ENCODE peak calls at places on chromosomes 16 and 17, in seven cellular contexts. M is sigmoid colon, U is stomach, D is testis, A is right lobe of liver, X is uterus, L is breast epithelium. Z is an unnamed sample.

GRCh38 chr17:27407916-27408846 is 48.1 kb upstream of the KSR1 start:
- DNase-seq in L (no peak), A (no peak), U (peak; percentile 16), M (no peak), X (no peak), D (no peak), Z (no peak)

GRCh38 chr17:66764559-66764958 is 70.4 kb upstream of the CACNG5 start:
- DNase-seq in A (no peak), U (no peak), D (no peak), L (no peak), M (peak; percentile 19), X (no peak), Z (no peak)

GRCh38 chr16:69031877-69032301 is 73.6 kb upstream of the HAS3 start:
- DNase-seq in M (no peak), L (no peak), A (peak; percentile 53), X (no peak), D (no peak), U (peak; percentile 70), Z (no peak)

GRCh38 chr16:56606071-56606687 is 2.2 kb upstream of the MT2A start:
- DNase-seq in U (no peak), M (peak; percentile 85), D (no peak), X (peak; percentile 77), A (no peak), L (peak; percentile 61), Z (peak; percentile 27)

GRCh38 chr17:79621151-79621940 is 10.5 kb upstream of the RBFOX3 start:
- DNase-seq in A (peak; percentile 31), D (peak; percentile 6), L (no peak), U (no peak), X (peak; percentile 5), M (peak; percentile 35), Z (no peak)

GRCh38 chr17:13843862-13844640 is 225.3 kb upstream of the COX10 start:
- DNase-seq in M (no peak), L (no peak), A (no peak), X (no peak), U (no peak), D (no peak), Z (no peak)

GRCh38 chr17:19554393-19554792 is 20.7 kb downstream of the SLC47A1 start:
- DNase-seq in L (no peak), X (peak; percentile 46), D (peak; percentile 81), U (no peak), M (no peak), A (no peak), Z (no peak)

GRCh38 chr16:49560018-49560830 is 186.6 kb downstream of the C16orf78 start:
- DNase-seq in A (no peak), X (peak; percentile 41), U (no peak), D (peak; percentile 52), M (no peak), L (peak; percentile 43), Z (no peak)

GRCh38 chr16:73565925-73566324 is 518.0 kb upstream of the ZFHX3 start:
- DNase-seq in X (no peak), L (no peak), U (no peak), D (no peak), M (no peak), A (no peak), Z (no peak)

GRCh38 chr17:39700148-39700987 is 504 bp downstream of the ERBB2 start:
- DNase-seq in X (peak; percentile 34), U (no peak), M (no peak), A (no peak), L (no peak), D (no peak), Z (no peak)

GRCh38 chr17:72560303-72561247 is 439.8 kb downstream of the SOX9 start:
- DNase-seq in M (no peak), X (no peak), D (peak; percentile 53), L (no peak), U (peak; percentile 93), A (no peak), Z (peak; percentile 41)

GRCh38 chr17:15954222-15954621 is 9.3 kb downstream of the ADORA2B start:
- DNase-seq in U (no peak), M (peak; percentile 50), A (no peak), L (no peak), X (no peak), D (no peak), Z (no peak)

GRCh38 chr16:11252482-11252931 is 3.5 kb downstream of the SOCS1 start:
- DNase-seq in X (no peak), A (no peak), D (no peak), U (no peak), L (no peak), M (no peak), Z (no peak)

GRCh38 chr17:78725448-78726021 is 56.5 kb downstream of the CYTH1 start:
- DNase-seq in U (no peak), X (no peak), A (no peak), D (no peak), L (no peak), M (no peak), Z (no peak)

GRCh38 chr17:74454197-74455024 is 12.0 kb upstream of the CD300A start:
- DNase-seq in A (peak; percentile 87), M (peak; percentile 95), U (no peak), L (no peak), D (no peak), X (peak; percentile 92), Z (no peak)

GRCh38 chr17:38794221-38794620 is 5.1 kb downstream of the PIP4K2B start:
- DNase-seq in L (no peak), M (no peak), A (no peak), D (no peak), U (no peak), X (no peak), Z (no peak)

GRCh38 chr16:59886021-59886420 is 1151.9 kb upstream of the GOT2 start:
- DNase-seq in D (peak; percentile 30), X (peak; percentile 19), A (no peak), U (no peak), L (peak; percentile 58), M (peak; percentile 73), Z (no peak)

GRCh38 chr16:48432136-48432535 is 46.9 kb upstream of the SIAH1 start:
- DNase-seq in D (no peak), A (no peak), L (no peak), U (no peak), X (no peak), M (no peak), Z (no peak)

GRCh38 chr16:70437582-70438324 is 1.1 kb downstream of the ST3GAL2 start:
- DNase-seq in L (no peak), M (no peak), X (no peak), A (no peak), D (no peak), U (no peak), Z (peak; percentile 70)

GRCh38 chr16:1088295-1089170 is 7.5 kb downstream of the C1QTNF8 start:
- DNase-seq in M (no peak), U (peak; percentile 43), L (no peak), D (no peak), X (no peak), A (no peak), Z (no peak)

GRCh38 chr17:43393944-43394482 is 4.8 kb upstream of the ARL4D start:
- DNase-seq in D (peak; percentile 97), U (peak; percentile 95), X (peak; percentile 93), L (peak; percentile 92), M (peak; percentile 97), A (peak; percentile 80), Z (peak; percentile 85)
- TF ChIP-seq POLR2A in D (no peak), U (no peak), X (no peak), L (no peak), M (no peak), A (no peak), Z (no peak)

DNA sequence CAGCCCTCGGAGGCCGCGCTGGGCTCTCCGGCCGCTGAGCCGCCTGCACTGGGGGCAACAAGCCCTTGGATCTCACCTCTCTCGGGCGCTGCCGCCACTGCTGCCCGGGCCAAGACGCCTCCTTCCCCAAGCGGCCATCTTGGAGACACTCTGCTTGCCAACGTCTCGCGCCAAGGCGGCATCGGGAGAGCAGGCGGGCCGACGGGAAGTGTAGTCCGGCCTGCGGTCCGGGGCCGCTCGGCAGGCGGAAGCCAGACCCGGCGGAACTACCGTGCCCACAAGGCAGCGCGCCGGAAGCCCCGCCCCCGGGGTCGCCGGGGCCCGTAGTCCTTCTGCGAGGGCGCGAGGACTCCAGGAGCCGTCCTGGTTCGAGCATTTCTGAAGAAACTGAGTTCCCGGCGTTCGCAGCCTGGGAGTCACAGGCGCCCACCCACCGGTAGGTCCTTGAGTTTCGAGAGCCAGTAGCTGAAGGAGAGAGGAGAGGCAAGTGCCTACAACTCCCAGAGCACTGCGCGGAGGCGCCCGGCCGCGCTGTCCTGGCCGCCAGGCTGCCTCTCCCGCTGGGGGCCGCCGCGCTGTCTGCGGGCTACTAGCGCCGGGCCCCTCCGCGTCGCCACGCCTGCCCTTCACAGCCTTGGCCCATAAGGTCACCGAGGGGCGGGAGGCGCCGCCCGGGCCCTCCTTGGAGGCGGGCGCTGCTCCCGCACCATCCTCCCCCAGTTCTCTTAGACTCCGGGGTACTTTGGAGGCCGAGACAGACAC is at the start of gene TMEM11:
- DNase-seq in U (peak; percentile 96), M (peak; percentile 98), A (peak; percentile 98), D (peak; percentile 97), L (peak; percentile 94), X (peak; percentile 95), Z (peak; percentile 98)
- TF ChIP-seq POLR2A in U (peak; percentile 61), M (peak; percentile 51), A (peak; percentile 58), D (no peak), L (peak; percentile 54), X (peak; percentile 30), Z (peak; percentile 71)

GRCh38 chr17:17496189-17497064 is at the start of gene RASD1:
- DNase-seq in X (peak; percentile 91), U (peak; percentile 93), D (peak; percentile 93), A (peak; percentile 94), M (peak; percentile 96), L (peak; percentile 87), Z (peak; percentile 93)

GRCh38 chr17:17497065-17497844 is 1.1 kb upstream of the RASD1 start:
- DNase-seq in M (no peak), U (no peak), D (no peak), L (no peak), X (no peak), A (no peak), Z (no peak)

GRCh38 chr17:17498606-17499301 is 2.6 kb upstream of the RASD1 start:
- DNase-seq in U (no peak), X (no peak), L (no peak), A (peak; percentile 49), M (peak; percentile 60), D (no peak), Z (no peak)

GRCh38 chr17:17499402-17500145 is 3.4 kb upstream of the RASD1 start:
- DNase-seq in D (no peak), U (no peak), X (no peak), M (no peak), L (no peak), A (peak; percentile 49), Z (no peak)

DNA sequence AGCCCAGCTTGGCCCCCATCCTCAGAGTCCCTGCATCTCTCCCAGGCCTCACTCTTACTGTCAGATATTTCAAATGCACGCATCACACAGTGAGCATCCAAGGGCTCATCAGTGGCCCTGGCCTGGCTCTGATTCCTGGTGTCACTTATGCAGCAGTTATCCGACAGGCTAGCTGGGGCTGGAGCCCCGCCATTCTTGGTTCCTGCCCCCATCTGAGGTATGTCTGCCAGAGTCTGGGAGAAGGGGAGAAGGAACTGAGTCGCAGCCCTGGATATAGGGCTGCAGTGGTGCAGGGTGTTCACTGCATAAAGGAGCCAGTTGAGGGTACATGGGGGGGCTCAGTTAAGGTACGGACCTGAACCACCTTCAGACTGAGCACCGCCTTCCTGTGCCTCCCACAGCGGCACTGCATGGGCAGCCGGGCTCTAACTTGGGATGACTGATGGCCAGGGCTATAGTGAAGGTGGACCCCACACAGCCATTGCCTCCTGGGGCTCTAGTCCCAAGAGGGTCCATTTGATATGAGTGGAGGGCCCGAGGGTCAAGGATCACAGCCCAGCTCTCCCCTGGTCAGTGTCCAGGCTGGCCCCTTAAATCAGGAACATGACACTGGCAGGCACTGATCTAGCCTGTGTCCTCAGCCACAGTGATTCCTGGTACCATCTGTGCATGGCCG is 1.8 kb upstream of the RASD1 start:
- DNase-seq in L (no peak), X (no peak), D (no peak), M (peak; percentile 63), A (peak; percentile 45), U (no peak), Z (no peak)
- TF ChIP-seq POLR2A in L (no peak), X (no peak), D (no peak), M (no peak), A (no peak), U (no peak), Z (no peak)

GRCh38 chr17:65055708-65056638 is 567 bp downstream of the GNA13 start:
- DNase-seq in U (peak; percentile 55), A (peak; percentile 80), X (peak; percentile 64), L (peak; percentile 64), D (peak; percentile 80), M (peak; percentile 88), Z (peak; percentile 65)
- TF ChIP-seq POLR2A in U (peak; percentile 35), A (peak; percentile 60), X (peak; percentile 35), L (no peak), D (peak; percentile 32), M (peak; percentile 58), Z (peak; percentile 75)

Z was measured in erythroblast.